ENCODE peak calls at places on chromosomes 3 and 15, in seven cellular contexts. Y is heart left ventricle, I is HepG2, X is A549, P is K562, W is NB4, V is Peyer's patch. M is an unnamed sample.

GRCh38 chr3:159451067-159451466 is 537.6 kb upstream of the IL12A start:
- DNase-seq in Y (no peak), I (peak), X (no peak), P (no peak), W (no peak), V (no peak), M (no peak)

GRCh38 chr3:13299531-13300155 is 120.5 kb downstream of the NUP210 start:
- DNase-seq in Y (no peak), I (no peak), X (no peak), P (no peak), W (no peak), V (no peak), M (no peak)

GRCh38 chr3:158532099-158532734 is 38.8 kb upstream of the MLF1 start:
- DNase-seq in Y (no peak), I (peak), X (peak), P (peak), W (peak), V (no peak), M (peak)

GRCh38 chr15:33567652-33568051 is 256.9 kb downstream of the RYR3 start:
- DNase-seq in Y (no peak), I (no peak), X (no peak), P (no peak), W (no peak), V (no peak), M (no peak)

GRCh38 chr15:88476635-88477038 is 9.1 kb downstream of the MRPS11 start:
- DNase-seq in Y (peak), I (peak), X (peak), P (peak), W (peak), V (no peak), M (peak)

GRCh38 chr3:11584570-11584969 is 59.1 kb downstream of the VGLL4 start:
- DNase-seq in Y (no peak), I (no peak), X (no peak), P (no peak), W (no peak), V (no peak), M (no peak)

GRCh38 chr3:122577409-122578028 is at the start of gene PARP15:
- DNase-seq in Y (no peak), I (no peak), X (no peak), P (no peak), W (no peak), V (peak), M (peak)

GRCh38 chr15:101453123-101454120 is 36.1 kb downstream of the PCSK6 start:
- DNase-seq in Y (no peak), I (peak), X (no peak), P (no peak), W (no peak), V (no peak), M (no peak)

GRCh38 chr15:81029416-81030367 is 29.0 kb downstream of the TLNRD1 start:
- DNase-seq in Y (no peak), I (no peak), X (no peak), P (peak), W (peak), V (no peak), M (no peak)

GRCh38 chr3:111465081-111465670 is 76.8 kb upstream of the CD96 start:
- DNase-seq in Y (no peak), I (no peak), X (no peak), P (no peak), W (no peak), V (no peak), M (no peak)

GRCh38 chr3:194971965-194972364 is 286.3 kb downstream of the FAM43A start:
- DNase-seq in Y (no peak), I (no peak), X (no peak), P (no peak), W (no peak), V (no peak), M (no peak)

GRCh38 chr15:45169608-45170480 is 17.9 kb downstream of the SHF start:
- DNase-seq in Y (no peak), I (no peak), X (no peak), P (no peak), W (peak), V (no peak), M (no peak)

GRCh38 chr3:152556731-152557254 is 278.1 kb upstream of the P2RY1 start:
- DNase-seq in Y (peak), I (peak), X (no peak), P (peak), W (peak), V (no peak), M (no peak)

GRCh38 chr3:170081079-170081741 is 43.4 kb downstream of the GPR160 start:
- DNase-seq in Y (no peak), I (no peak), X (no peak), P (no peak), W (no peak), V (no peak), M (no peak)

GRCh38 chr3:42489116-42489936 is 13.1 kb upstream of the VIPR1 start:
- DNase-seq in Y (no peak), I (no peak), X (no peak), P (no peak), W (no peak), V (peak), M (no peak)

GRCh38 chr15:70182858-70183695 is 85.4 kb upstream of the TLE3 start:
- DNase-seq in Y (no peak), I (no peak), X (peak), P (no peak), W (no peak), V (no peak), M (no peak)

GRCh38 chr3:120568624-120569023 is 27.5 kb upstream of the NDUFB4 start:
- DNase-seq in Y (no peak), I (no peak), X (no peak), P (no peak), W (peak), V (no peak), M (no peak)

GRCh38 chr15:23566070-23567050 is 886 bp downstream of the MKRN3 start:
- DNase-seq in Y (no peak), I (peak), X (no peak), P (peak), W (peak), V (no peak), M (no peak)

GRCh38 chr3:56702487-56703315 is 19.6 kb upstream of the TASOR start:
- DNase-seq in Y (no peak), I (peak), X (peak), P (peak), W (peak), V (peak), M (peak)

GRCh38 chr3:48502121-48502520 is 1.9 kb downstream of the SHISA5 start:
- DNase-seq in Y (no peak), I (no peak), X (no peak), P (no peak), W (no peak), V (no peak), M (no peak)

GRCh38 chr3:48503406-48504050 is 446 bp downstream of the SHISA5 start:
- DNase-seq in Y (peak), I (no peak), X (no peak), P (peak), W (no peak), V (peak), M (peak)

GRCh38 chr3:48502728-48503168 is 1.2 kb downstream of the SHISA5 start:
- DNase-seq in Y (no peak), I (no peak), X (no peak), P (no peak), W (no peak), V (no peak), M (peak)

GRCh38 chr3:48505146-48505545 is 1.2 kb upstream of the SHISA5 start:
- DNase-seq in Y (no peak), I (no peak), X (no peak), P (no peak), W (no peak), V (no peak), M (no peak)

DNA sequence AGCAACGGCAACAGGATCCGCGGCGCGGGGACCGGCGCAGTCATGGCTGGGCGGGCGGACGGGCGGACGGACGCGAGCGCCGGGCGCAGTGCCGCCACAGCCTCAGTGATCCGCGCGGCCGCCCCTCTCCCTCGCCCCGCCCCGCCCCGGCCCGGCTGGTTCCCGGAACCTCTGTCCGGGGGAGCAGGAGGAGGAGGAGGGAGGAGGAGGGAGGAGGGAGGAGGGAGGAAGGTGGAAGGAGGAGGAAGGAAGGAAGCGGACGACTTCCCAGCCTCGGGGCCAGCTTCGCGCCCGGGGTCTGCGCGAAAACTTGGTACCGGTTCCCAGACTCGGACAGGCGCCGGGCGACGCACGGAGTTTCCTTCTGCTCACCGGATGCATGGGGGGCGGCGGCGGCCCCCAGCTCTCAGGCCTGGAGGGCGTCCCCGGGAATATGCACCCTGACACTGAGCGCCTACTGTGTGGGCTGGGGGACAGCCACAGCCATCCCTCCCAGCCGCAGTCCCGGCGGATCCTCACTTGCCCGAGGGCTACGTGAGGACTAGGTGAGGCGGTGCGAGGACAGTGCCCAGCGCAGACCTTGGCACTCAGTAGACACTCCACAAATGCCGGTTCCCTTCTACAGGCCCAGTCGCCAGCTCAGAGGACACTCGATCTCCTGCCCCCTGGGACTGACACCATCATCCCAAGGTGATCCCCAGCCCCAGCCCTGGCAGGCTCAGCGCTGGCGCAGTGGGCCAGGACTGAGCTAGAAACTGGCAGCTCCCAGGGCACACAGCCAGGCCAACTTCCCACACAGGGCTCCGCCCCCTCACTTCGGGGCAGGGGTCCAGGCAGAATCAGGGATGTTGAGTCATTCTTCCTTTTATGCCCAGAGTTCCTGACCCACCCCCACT is at the start of gene SHISA5:
- DNase-seq in Y (peak), I (no peak), X (no peak), P (peak), W (peak), V (peak), M (peak)
- TF ChIP-seq POLR2A in Y (peak), I (no peak), X (peak), P (no peak), W (no peak), V (no peak), M (no peak)

GRCh38 chr3:64270143-64270542 is 44.9 kb upstream of the PRICKLE2 start:
- DNase-seq in Y (no peak), I (no peak), X (no peak), P (no peak), W (no peak), V (no peak), M (no peak)

GRCh38 chr3:64268926-64269325 is 43.7 kb upstream of the PRICKLE2 start:
- DNase-seq in Y (peak), I (no peak), X (no peak), P (no peak), W (no peak), V (no peak), M (no peak)

GRCh38 chr3:64266983-64267382 is 41.7 kb upstream of the PRICKLE2 start:
- DNase-seq in Y (no peak), I (no peak), X (no peak), P (no peak), W (no peak), V (no peak), M (no peak)

GRCh38 chr3:64266065-64266874 is 41.0 kb upstream of the PRICKLE2 start:
- DNase-seq in Y (no peak), I (peak), X (peak), P (no peak), W (no peak), V (no peak), M (no peak)

GRCh38 chr3:64267774-64268604 is 42.7 kb upstream of the PRICKLE2 start:
- DNase-seq in Y (peak), I (no peak), X (no peak), P (no peak), W (no peak), V (no peak), M (no peak)
- TF ChIP-seq POLR2A in Y (peak), I (no peak), X (no peak), P (no peak), W (no peak), V (no peak), M (no peak)

GRCh38 chr3:193851941-193852674 is 259.1 kb downstream of the OPA1 start:
- DNase-seq in Y (no peak), I (no peak), X (no peak), P (no peak), W (peak), V (no peak), M (no peak)
- TF ChIP-seq POLR2A in Y (no peak), I (no peak), X (no peak), P (no peak), W (no peak), V (no peak), M (no peak)

DNA sequence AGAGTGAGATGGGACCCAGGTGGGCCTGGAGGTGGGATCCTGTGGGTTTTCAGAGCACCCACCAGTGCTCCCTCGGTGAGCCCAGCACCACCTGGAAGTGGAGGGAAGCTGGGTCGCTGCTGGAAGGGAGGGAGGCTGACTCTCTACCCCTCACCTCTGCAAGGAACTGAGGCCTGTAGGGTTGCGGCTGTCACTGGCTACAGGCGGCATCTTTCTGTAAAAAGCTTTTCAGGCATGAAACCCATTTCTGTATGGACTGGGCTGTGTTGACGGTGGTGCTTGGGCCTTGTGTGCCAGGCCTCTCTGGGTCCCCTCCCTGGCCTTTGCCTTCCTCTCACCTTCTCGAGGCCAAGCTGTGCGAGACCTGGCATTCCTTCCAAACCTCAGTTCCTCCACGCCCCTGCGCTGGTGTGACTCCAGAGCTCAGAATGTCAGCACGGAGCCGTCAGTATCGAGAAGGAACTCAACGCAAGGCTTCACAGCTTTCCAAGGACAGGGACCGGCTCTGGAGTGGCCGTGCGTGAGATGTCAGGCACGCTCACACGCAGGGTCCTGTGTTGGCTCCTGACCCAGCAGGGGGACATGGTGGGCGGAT is 16.6 kb downstream of the ABTB1 start:
- DNase-seq in Y (peak), I (no peak), X (no peak), P (no peak), W (no peak), V (no peak), M (no peak)
- TF ChIP-seq POLR2A in Y (no peak), I (no peak), X (no peak), P (no peak), W (no peak), V (no peak), M (no peak)

GRCh38 chr3:53223541-53223966 is 32.3 kb downstream of the TKT start:
- DNase-seq in Y (peak), I (no peak), X (no peak), P (no peak), W (no peak), V (no peak), M (no peak)
- TF ChIP-seq POLR2A in Y (no peak), I (no peak), X (no peak), P (no peak), W (no peak), V (no peak), M (no peak)

DNA sequence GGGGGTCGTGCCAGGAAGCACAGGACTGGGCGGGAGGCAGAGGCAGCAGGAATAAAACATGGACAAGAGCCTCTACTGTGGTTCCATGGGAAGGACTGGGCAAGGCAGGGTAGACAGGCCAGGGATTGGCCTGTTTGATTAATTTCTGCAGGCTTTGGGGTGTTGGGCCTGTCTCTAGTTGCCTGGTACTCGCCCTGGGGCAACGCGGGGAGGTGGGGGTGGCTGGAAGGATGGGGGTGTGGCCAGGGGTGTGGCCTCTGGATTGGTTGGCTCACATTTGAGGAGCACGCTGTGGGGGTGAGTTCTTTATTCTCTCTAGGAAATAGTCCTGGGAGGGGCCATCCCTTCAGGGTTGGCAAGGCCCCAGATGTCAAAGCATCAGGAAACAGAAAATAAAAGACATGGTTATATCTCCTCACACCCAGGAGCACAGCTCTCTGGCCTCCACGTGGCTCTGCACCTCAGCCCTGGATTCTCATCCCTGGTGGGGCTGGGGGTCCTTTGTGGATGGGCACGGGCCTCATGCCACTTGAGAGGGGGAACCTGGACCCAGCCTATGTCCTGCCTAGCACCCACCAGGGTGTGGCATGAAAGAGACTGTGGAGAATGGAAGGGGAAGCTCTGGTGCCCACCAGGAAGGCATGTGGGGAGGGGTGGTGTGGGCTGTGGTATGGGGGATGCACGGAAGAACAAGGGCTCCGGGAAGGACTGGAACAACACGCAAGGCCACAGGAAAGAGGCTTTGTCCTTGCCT is 223.0 kb upstream of the LYSMD4 start:
- DNase-seq in Y (no peak), I (no peak), X (no peak), P (no peak), W (no peak), V (no peak), M (no peak)
- TF ChIP-seq POLR2A in Y (no peak), I (no peak), X (no peak), P (no peak), W (no peak), V (no peak), M (no peak)

GRCh38 chr3:129276385-129276784 is 2.3 kb upstream of the HMCES start:
- DNase-seq in Y (no peak), I (no peak), X (no peak), P (no peak), W (no peak), V (peak), M (no peak)
- TF ChIP-seq POLR2A in Y (no peak), I (no peak), X (no peak), P (no peak), W (no peak), V (no peak), M (no peak)

M was measured in erythroblast.